ENCODE peak calls at places on chromosomes 6 and 20, in four cellular contexts. M is EL, V is brain microvascular endothelial cell, J is NCI-H2081. O is an unnamed sample.

GRCh38 chr6:137736919-137737318 is 130.1 kb upstream of the TNFAIP3 start:
- DNase-seq in V (no peak), M (no peak), J (no peak), O (no peak)

GRCh38 chr6:113723182-113723581 is 134.0 kb upstream of the MARCKS start:
- DNase-seq in J (no peak), M (peak), V (no peak), O (no peak)

GRCh38 chr6:127462391-127462790 is 3.2 kb upstream of the KIAA0408 start:
- DNase-seq in V (no peak), M (no peak), J (no peak), O (no peak)

GRCh38 chr6:54892831-54893230 is 46.3 kb downstream of the FAM83B start:
- DNase-seq in V (peak), J (no peak), M (peak), O (no peak)

GRCh38 chr6:50791900-50792508 is 26.7 kb upstream of the TFAP2B start:
- DNase-seq in V (peak), J (peak), M (peak), O (peak)

GRCh38 chr20:1166963-1167720 is 17.6 kb downstream of the TMEM74B start:
- DNase-seq in J (no peak), M (no peak), V (no peak), O (no peak)

GRCh38 chr20:41300383-41300782 is 17.1 kb downstream of the ZHX3 start:
- DNase-seq in J (no peak), V (no peak), M (no peak), O (peak)

GRCh38 chr6:68633654-68634502 is 1.2 kb upstream of the ADGRB3 start:
- DNase-seq in M (no peak), V (no peak), J (peak), O (no peak)

GRCh38 chr6:38996676-38997075 is 51.9 kb upstream of the GLP1R start:
- DNase-seq in J (no peak), V (no peak), M (no peak), O (no peak)

GRCh38 chr6:151690768-151691562 is 116.5 kb upstream of the ESR1 start:
- DNase-seq in M (peak), J (no peak), V (no peak), O (no peak)

GRCh38 chr6:149318581-149319286 is 1.2 kb downstream of the TAB2 start:
- DNase-seq in J (no peak), V (no peak), M (peak), O (peak)

GRCh38 chr6:24322924-24323323 is 34.9 kb downstream of the DCDC2 start:
- DNase-seq in J (no peak), M (no peak), V (no peak), O (no peak)

GRCh38 chr20:34642009-34642408 is 34.9 kb downstream of the PIGU start:
- DNase-seq in V (no peak), M (no peak), J (no peak), O (no peak)

GRCh38 chr20:19757487-19757972 is 528 bp upstream of the RIN2 start:
- DNase-seq in V (peak), M (peak), J (peak), O (peak)

GRCh38 chr20:1393507-1393882 is 641 bp upstream of the FKBP1A start:
- DNase-seq in J (no peak), V (no peak), M (no peak), O (no peak)

GRCh38 chr20:61803416-61803902 is 262.2 kb downstream of the TAF4 start:
- DNase-seq in J (no peak), V (no peak), M (no peak), O (no peak)

GRCh38 chr6:18099501-18099900 is 23.0 kb downstream of the NHLRC1 start:
- DNase-seq in M (no peak), J (no peak), V (no peak), O (no peak)

GRCh38 chr6:142764306-142764705 is 180.7 kb downstream of the HIVEP2 start:
- DNase-seq in M (no peak), V (no peak), J (no peak), O (no peak)

GRCh38 chr6:85017352-85017751 is 253.0 kb upstream of the TBX18 start:
- DNase-seq in V (no peak), J (no peak), M (no peak), O (no peak)

GRCh38 chr6:24825130-24825630 is 26.5 kb upstream of the ARMH2 start:
- DNase-seq in V (no peak), J (no peak), M (no peak), O (no peak)

GRCh38 chr6:90463874-90464273 is 123.0 kb downstream of the MAP3K7 start:
- DNase-seq in J (no peak), V (no peak), M (no peak), O (no peak)

GRCh38 chr6:119241124-119241491 is 108.5 kb downstream of the MAN1A1 start:
- DNase-seq in J (no peak), M (no peak), V (no peak), O (peak)

GRCh38 chr20:25247100-25247665 is 702 bp upstream of the PYGB start:
- DNase-seq in V (peak), J (peak), M (peak), O (peak)

GRCh38 chr20:63968136-63968927 is 1.4 kb downstream of the ZNF512B start:
- DNase-seq in M (no peak), J (no peak), V (no peak), O (no peak)

GRCh38 chr6:14143305-14143704 is 25.7 kb downstream of the CD83 start:
- DNase-seq in M (no peak), V (no peak), J (no peak), O (no peak)

GRCh38 chr20:36833275-36834020 is 42.5 kb upstream of the TLDC2 start:
- DNase-seq in M (no peak), J (no peak), V (no peak), O (no peak)

GRCh38 chr6:21909321-21909720 is 315.8 kb downstream of the SOX4 start:
- DNase-seq in M (no peak), V (no peak), J (no peak), O (no peak)

GRCh38 chr20:16588241-16588640 is 15.0 kb upstream of the KIF16B start:
- DNase-seq in M (no peak), V (no peak), J (no peak), O (no peak)

GRCh38 chr6:144675231-144675861 is 390.2 kb downstream of the UTRN start:
- DNase-seq in J (peak), M (peak), V (peak), O (peak)

GRCh38 chr6:132220800-132221199 is 180.5 kb downstream of the MOXD1 start:
- DNase-seq in J (no peak), V (no peak), M (no peak), O (no peak)

GRCh38 chr20:19968488-19969073 is 48.6 kb upstream of the NAA20 start:
- DNase-seq in M (no peak), J (peak), V (no peak), O (peak)

GRCh38 chr6:5115168-5115567 is 30.0 kb downstream of the PPP1R3G start:
- DNase-seq in M (no peak), J (peak), V (peak), O (no peak)

GRCh38 chr6:130708338-130708737 is 118.9 kb upstream of the SMLR1 start:
- DNase-seq in J (peak), V (no peak), M (peak), O (peak)

GRCh38 chr20:62835931-62836861 is 19.3 kb downstream of the COL9A3 start:
- DNase-seq in V (peak), M (no peak), J (no peak), O (no peak)

GRCh38 chr6:12585497-12585958 is 131.0 kb upstream of the PHACTR1 start:
- DNase-seq in V (no peak), M (no peak), J (no peak), O (no peak)

GRCh38 chr20:44626278-44626677 is 25.2 kb downstream of the ADA start:
- DNase-seq in V (no peak), M (no peak), J (no peak), O (no peak)

GRCh38 chr6:65776332-65776731 is 69.3 kb upstream of the EYS start:
- DNase-seq in J (no peak), M (no peak), V (no peak), O (no peak)

GRCh38 chr20:45229264-45230056 is 8.3 kb downstream of the SEMG2 start:
- DNase-seq in M (peak), J (peak), V (no peak), O (peak)

GRCh38 chr20:47985092-47985850 is 200.0 kb upstream of the SULF2 start:
- DNase-seq in M (peak), V (no peak), J (no peak), O (peak)

GRCh38 chr6:139175389-139175788 is 40.5 kb downstream of the HECA start:
- DNase-seq in M (no peak), V (no peak), J (no peak), O (no peak)

O was measured in NCI-H345.